ENCODE peak calls at places on chromosomes 7 and 10, in eight cellular contexts. J, N, A, X, D, I, E and L are unnamed samples.

GRCh38 chr7:25777969-25778767 is 373.8 kb upstream of the NFE2L3 start:
- DNase-seq in X (no peak), D (no peak), A (no peak), N (no peak), I (no peak), J (no peak), E (no peak), L (no peak)

GRCh38 chr10:62196528-62196927 is 72.1 kb downstream of the RTKN2 start:
- DNase-seq in D (no peak), X (no peak), E (no peak), J (no peak), I (no peak), A (no peak), N (no peak), L (no peak)

GRCh38 chr7:137882261-137882668 is 35.5 kb upstream of the DGKI start:
- DNase-seq in N (no peak), A (no peak), X (peak), I (no peak), E (peak), D (no peak), J (peak), L (no peak)

GRCh38 chr7:127413962-127414361 is 21.5 kb upstream of the ZNF800 start:
- DNase-seq in E (no peak), D (no peak), N (no peak), I (no peak), X (no peak), A (no peak), J (no peak), L (no peak)

GRCh38 chr7:157400171-157400860 is 63.5 kb downstream of the DNAJB6 start:
- DNase-seq in X (no peak), E (no peak), I (no peak), J (no peak), A (no peak), D (no peak), N (no peak), L (no peak)

GRCh38 chr10:102198027-102198426 is 28.1 kb upstream of the ELOVL3 start:
- DNase-seq in I (no peak), N (no peak), J (no peak), E (no peak), D (no peak), X (no peak), A (no peak), L (no peak)

GRCh38 chr7:3518546-3518945 is 217.5 kb downstream of the SDK1 start:
- DNase-seq in D (no peak), N (no peak), I (no peak), X (no peak), E (no peak), A (no peak), J (no peak), L (no peak)

GRCh38 chr7:102874166-102874829 is 38.5 kb upstream of the LRRC17 start:
- DNase-seq in I (no peak), E (peak), D (no peak), X (peak), N (no peak), A (no peak), J (peak), L (no peak)

GRCh38 chr10:115710136-115710535 is 562.9 kb downstream of the GFRA1 start:
- DNase-seq in E (peak), X (no peak), J (no peak), A (no peak), D (no peak), I (no peak), N (no peak), L (no peak)

GRCh38 chr7:115359119-115359518 is 437.2 kb downstream of the MDFIC start:
- DNase-seq in E (no peak), I (no peak), A (no peak), X (no peak), N (no peak), J (no peak), D (no peak), L (no peak)

GRCh38 chr7:6642239-6642839 is 5.2 kb downstream of the ZNF316 start:
- DNase-seq in A (no peak), J (no peak), N (no peak), D (no peak), X (no peak), I (no peak), E (no peak), L (no peak)

GRCh38 chr7:1999278-1999984 is 233.3 kb downstream of the MAD1L1 start:
- DNase-seq in E (no peak), X (no peak), I (no peak), J (no peak), N (no peak), A (no peak), D (no peak), L (no peak)

GRCh38 chr10:12707461-12708185 is 293.9 kb downstream of the CCDC3 start:
- DNase-seq in X (peak), D (peak), N (peak), E (peak), A (no peak), I (no peak), J (peak), L (peak)

GRCh38 chr10:14543048-14543903 is 212.6 kb upstream of the FRMD4A start:
- DNase-seq in I (no peak), X (no peak), D (no peak), E (peak), A (no peak), J (no peak), N (peak), L (no peak)

GRCh38 chr7:36155811-36156361 is 2.8 kb downstream of the EEPD1 start:
- DNase-seq in X (no peak), A (no peak), J (peak), N (peak), I (no peak), E (peak), D (peak), L (no peak)

GRCh38 chr7:362416-363096 is 72.6 kb downstream of the FOXL3 start:
- DNase-seq in J (peak), X (no peak), E (peak), N (no peak), I (peak), A (no peak), D (no peak), L (no peak)

GRCh38 chr7:20784311-20785210 is 2.1 kb downstream of the SP8 start:
- DNase-seq in J (no peak), I (no peak), A (no peak), N (no peak), X (no peak), E (peak), D (peak), L (peak)

GRCh38 chr7:19377611-19378339 is 232.6 kb upstream of the FERD3L start:
- DNase-seq in I (no peak), J (peak), A (no peak), N (no peak), E (peak), D (no peak), X (peak), L (no peak)

GRCh38 chr7:36594445-36594844 is 129.8 kb downstream of the AOAH start:
- DNase-seq in D (no peak), A (no peak), J (no peak), E (no peak), N (no peak), X (no peak), I (no peak), L (no peak)

GRCh38 chr7:87263537-87263936 is 44.0 kb upstream of the TMEM243 start:
- DNase-seq in D (no peak), E (no peak), N (no peak), I (no peak), J (no peak), A (no peak), X (no peak), L (no peak)

GRCh38 chr7:37149019-37149814 is 299.4 kb downstream of the ELMO1 start:
- DNase-seq in D (no peak), N (no peak), A (no peak), I (no peak), X (no peak), J (no peak), E (no peak), L (no peak)

GRCh38 chr7:130918129-130919052 is 184.4 kb upstream of the KLF14 start:
- DNase-seq in J (peak), D (no peak), E (no peak), I (no peak), N (no peak), A (no peak), X (no peak), L (no peak)

GRCh38 chr10:95840121-95840520 is 67.7 kb upstream of the CC2D2B start:
- DNase-seq in J (no peak), X (no peak), E (no peak), I (no peak), A (no peak), N (no peak), D (no peak), L (peak)

GRCh38 chr10:83952273-83952672 is 187.0 kb upstream of the GHITM start:
- DNase-seq in A (no peak), N (no peak), D (no peak), X (no peak), I (no peak), J (no peak), E (no peak), L (no peak)

GRCh38 chr10:88178758-88179157 is 315.3 kb downstream of the PTEN start:
- DNase-seq in J (no peak), E (no peak), N (no peak), A (no peak), I (no peak), D (no peak), X (no peak), L (no peak)

GRCh38 chr7:151597541-151597940 is 77.8 kb upstream of the RHEB start:
- DNase-seq in E (no peak), D (no peak), N (no peak), J (no peak), A (no peak), I (no peak), X (no peak), L (no peak)
- H3K27ac ChIP-seq in E (peak), D (no peak), N (peak), J (no peak), A (no peak), I (no peak), X (peak), L (no peak)

GRCh38 chr7:16129431-16130126 is 291.8 kb downstream of the CRPPA start:
- DNase-seq in J (peak), E (peak), D (no peak), A (no peak), I (no peak), X (peak), N (no peak), L (no peak)
- H3K4me3 ChIP-seq in J (no peak), E (peak), D (no peak), A (no peak), I (no peak), X (no peak), N (no peak), L (no peak)

GRCh38 chr10:48589266-48589665 is 15.6 kb downstream of the ARHGAP22 start:
- DNase-seq in J (peak), X (peak), E (peak), A (no peak), N (peak), D (no peak), I (no peak), L (no peak)
- H3K27ac ChIP-seq in J (peak), X (peak), E (peak), A (no peak), N (no peak), D (no peak), I (no peak), L (no peak)

GRCh38 chr10:69800665-69801064 is 1.0 kb upstream of the COL13A1 start:
- DNase-seq in A (no peak), D (no peak), J (no peak), N (no peak), E (no peak), I (no peak), X (no peak), L (no peak)

GRCh38 chr10:69802424-69803161 is 887 bp downstream of the COL13A1 start:
- DNase-seq in N (peak), D (peak), X (no peak), I (no peak), J (peak), E (peak), A (no peak), L (peak)

GRCh38 chr10:69800109-69800508 is 1.6 kb upstream of the COL13A1 start:
- DNase-seq in E (peak), D (peak), N (peak), J (peak), A (no peak), I (no peak), X (peak), L (peak)

GRCh38 chr10:69801094-69801433 is 642 bp upstream of the COL13A1 start:
- DNase-seq in J (peak), A (peak), I (no peak), X (no peak), D (peak), N (peak), E (peak), L (peak)

DNA sequence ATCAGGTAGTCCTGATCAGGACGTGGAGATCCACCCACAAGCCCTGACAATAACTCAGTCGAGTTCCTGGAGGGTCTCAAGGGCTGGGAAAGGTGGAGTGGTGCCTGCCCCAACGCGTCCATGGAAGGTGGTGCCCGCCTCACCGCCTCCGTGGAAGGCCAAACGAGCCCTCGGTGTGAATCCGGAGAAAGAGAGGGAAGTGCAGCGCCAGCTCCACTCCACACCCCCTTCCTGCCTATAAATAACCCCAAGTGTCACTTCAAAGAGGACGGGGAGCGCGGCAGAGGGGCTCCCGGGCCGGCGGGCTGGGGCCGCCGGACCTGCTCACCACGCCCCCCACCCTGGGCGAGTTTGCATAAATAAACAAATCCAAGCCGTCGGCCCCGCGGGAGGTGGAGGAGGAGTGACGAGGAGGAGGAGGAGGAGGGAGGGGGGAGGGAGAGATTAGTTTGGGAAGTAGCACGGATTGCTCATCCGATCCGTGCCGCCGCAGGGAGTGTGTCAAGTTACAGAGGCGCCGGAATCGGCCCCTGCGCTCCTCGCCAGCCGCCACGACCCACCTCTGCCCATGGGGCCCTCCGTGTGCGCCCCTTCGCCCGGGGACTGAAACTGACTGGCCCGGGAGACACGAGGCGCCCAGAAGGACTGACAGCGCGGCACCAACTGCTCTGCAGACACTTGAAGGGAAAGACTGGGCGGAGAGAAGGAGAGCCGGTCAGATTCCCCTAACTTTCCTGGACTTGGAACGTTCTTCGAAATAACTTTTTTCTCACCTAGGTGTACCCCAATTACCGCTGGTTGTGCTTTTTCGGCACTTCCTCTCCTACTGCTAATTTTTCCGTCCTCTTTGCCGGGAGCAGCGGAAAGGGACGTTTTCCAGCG is at the start of gene COL13A1:
- DNase-seq in I (no peak), E (peak), D (peak), A (no peak), J (peak), X (no peak), N (peak), L (peak)
- H3K4me3 ChIP-seq in I (no peak), E (peak), D (peak), A (peak), J (peak), X (peak), N (peak), L (peak)

GRCh38 chr7:132400667-132401142 is 175.6 kb downstream of the PLXNA4 start:
- DNase-seq in I (no peak), E (peak), D (no peak), X (no peak), J (no peak), N (no peak), A (no peak), L (no peak)

GRCh38 chr7:132403465-132404110 is 172.7 kb downstream of the PLXNA4 start:
- DNase-seq in A (no peak), J (no peak), I (no peak), E (no peak), X (no peak), D (no peak), N (no peak), L (peak)

GRCh38 chr7:132404261-132404660 is 172.0 kb downstream of the PLXNA4 start:
- DNase-seq in D (no peak), N (no peak), E (no peak), X (no peak), A (no peak), I (no peak), J (no peak), L (no peak)

GRCh38 chr7:132402096-132402495 is 174.2 kb downstream of the PLXNA4 start:
- DNase-seq in X (no peak), A (no peak), D (no peak), N (no peak), I (no peak), E (no peak), J (no peak), L (no peak)

DNA sequence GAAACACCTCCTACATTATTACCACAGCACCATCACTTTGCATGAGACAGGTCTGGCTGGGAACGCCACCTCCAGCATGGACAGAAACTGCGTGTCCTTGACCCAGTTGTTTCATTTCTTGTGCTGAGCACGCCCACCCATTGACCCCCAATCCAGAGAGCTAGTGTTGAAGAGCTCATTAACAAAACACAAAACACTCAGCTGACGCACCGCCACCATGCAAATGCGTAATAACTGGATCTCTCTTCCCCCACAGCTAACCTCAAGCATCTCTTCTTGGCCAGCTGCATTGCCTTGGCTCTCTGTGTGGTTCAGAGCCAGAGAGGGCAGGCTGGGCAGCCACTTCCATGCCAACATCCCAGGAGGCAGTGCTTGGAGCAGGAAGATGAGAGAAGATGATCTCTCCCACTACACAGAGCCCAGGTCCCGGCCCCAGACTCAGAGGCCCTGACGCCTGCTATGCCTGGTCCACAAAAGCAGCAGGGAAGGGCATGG is 173.5 kb downstream of the PLXNA4 start:
- DNase-seq in A (no peak), N (no peak), J (no peak), D (no peak), X (no peak), I (no peak), E (peak), L (no peak)
- H3K27ac ChIP-seq in A (no peak), N (peak), J (no peak), D (no peak), X (no peak), I (no peak), E (no peak), L (no peak)

GRCh38 chr7:28903779-28904538 is 54.2 kb downstream of the TRIL start:
- DNase-seq in X (no peak), D (no peak), E (peak), J (no peak), I (no peak), A (no peak), N (no peak), L (no peak)

GRCh38 chr7:28908775-28909174 is 49.4 kb downstream of the TRIL start:
- DNase-seq in N (no peak), X (no peak), A (no peak), I (no peak), E (no peak), J (no peak), D (no peak), L (no peak)

GRCh38 chr7:28900311-28900710 is 57.8 kb downstream of the TRIL start:
- DNase-seq in E (no peak), I (no peak), N (no peak), A (no peak), D (peak), X (no peak), J (no peak), L (peak)

GRCh38 chr7:28904539-28905143 is 53.5 kb downstream of the TRIL start:
- DNase-seq in J (no peak), I (no peak), D (peak), E (peak), X (no peak), A (no peak), N (no peak), L (peak)
- H3K4me3 ChIP-seq in J (peak), I (no peak), D (no peak), E (peak), X (peak), A (no peak), N (peak), L (no peak)

GRCh38 chr7:46486264-46487206 is 565.5 kb upstream of the IGFBP3 start:
- DNase-seq in J (peak), D (no peak), A (no peak), N (peak), E (peak), I (no peak), X (peak), L (no peak)
- H3K27ac ChIP-seq in J (peak), D (no peak), A (no peak), N (no peak), E (peak), I (no peak), X (no peak), L (no peak)

GRCh38 chr10:113625461-113626186 is 38.2 kb downstream of the NRAP start:
- DNase-seq in E (no peak), N (no peak), D (no peak), X (no peak), I (no peak), A (no peak), J (no peak), L (no peak)
- H3K4me3 ChIP-seq in E (no peak), N (no peak), D (no peak), X (no peak), I (no peak), A (no peak), J (no peak), L (no peak)